ENCODE peak calls at places on chromosomes 13 and 19, in six cellular contexts. M is activated naive CD4-positive, alpha-beta T cell treated with anti-CD3 and anti-CD28 coated beads for 36 hours; A is activated naive CD8-positive, alpha-beta T cell treated with anti-CD3 and anti-CD28 coated beads, Interleukin-2, amount 50 U/mL, for 24 hours; K is GM12892; V is adrenal gland; Y is A549. H is an unnamed sample.

GRCh38 chr19:51450730-51451307 is 7.4 kb downstream of the SIGLEC8 start:
- DNase-seq in M (peak; percentile 47), A (no peak), Y (no peak), K (no peak), V (no peak), H (no peak)

GRCh38 chr19:41569481-41570150 is 6.3 kb upstream of the CEACAM21 start:
- DNase-seq in V (no peak), K (no peak), M (no peak), Y (no peak), A (no peak), H (no peak)

GRCh38 chr19:46659151-46660007 is 1.6 kb downstream of the DACT3 start:
- DNase-seq in V (peak; percentile 33), K (no peak), Y (peak; percentile 54), M (peak; percentile 29), A (peak; percentile 29), H (no peak)

GRCh38 chr19:18417250-18418033 is 1.8 kb upstream of the SSBP4 start:
- DNase-seq in M (peak; percentile 52), Y (peak; percentile 79), A (no peak), V (peak; percentile 72), K (no peak), H (no peak)

GRCh38 chr13:114001331-114002008 is 27.6 kb upstream of the C13orf46 start:
- DNase-seq in K (no peak), A (no peak), Y (no peak), V (no peak), M (no peak), H (no peak)

GRCh38 chr19:33273881-33274662 is 28.3 kb downstream of the CEBPA start:
- DNase-seq in A (peak; percentile 37), M (peak; percentile 39), V (no peak), Y (peak; percentile 80), K (no peak), H (no peak)

GRCh38 chr13:31009166-31009565 is 76.7 kb downstream of the TEX26 start:
- DNase-seq in Y (no peak), A (no peak), M (no peak), K (no peak), V (no peak), H (no peak)

GRCh38 chr13:72379581-72379980 is 347.8 kb downstream of the MZT1 start:
- DNase-seq in K (no peak), A (no peak), Y (no peak), M (no peak), V (no peak), H (no peak)

GRCh38 chr13:62320731-62321130 is 905.1 kb upstream of the PCDH20 start:
- DNase-seq in V (no peak), Y (no peak), K (no peak), A (no peak), M (no peak), H (no peak)

GRCh38 chr19:46697142-46697960 is 19.6 kb downstream of the PRKD2 start:
- DNase-seq in K (no peak), V (peak; percentile 89), A (peak; percentile 36), Y (peak; percentile 84), M (peak; percentile 14), H (no peak)

GRCh38 chr13:61084983-61085382 is 330.7 kb downstream of the PCDH20 start:
- DNase-seq in M (no peak), V (no peak), A (no peak), Y (no peak), K (no peak), H (no peak)

GRCh38 chr13:71477735-71478134 is 389.3 kb downstream of the DACH1 start:
- DNase-seq in V (no peak), A (no peak), M (no peak), Y (no peak), K (no peak), H (no peak)

GRCh38 chr13:44703371-44703770 is 127.2 kb upstream of the TSC22D1 start:
- DNase-seq in V (no peak), Y (no peak), K (no peak), M (no peak), A (no peak), H (no peak)

GRCh38 chr13:38394777-38395504 is 45.3 kb downstream of the UFM1 start:
- DNase-seq in Y (no peak), K (no peak), M (no peak), V (no peak), A (no peak), H (no peak)

GRCh38 chr19:29328586-29328985 is 115.6 kb upstream of the UQCRFS1 start:
- DNase-seq in Y (no peak), M (no peak), A (no peak), V (no peak), K (no peak), H (no peak)

GRCh38 chr13:73056054-73056962 is 2.5 kb upstream of the KLF5 start:
- DNase-seq in V (no peak), Y (peak; percentile 76), A (no peak), M (no peak), K (no peak), H (no peak)

GRCh38 chr19:45498411-45499195 is at the start of gene PPM1N:
- DNase-seq in M (peak; percentile 58), K (peak; percentile 68), Y (no peak), V (no peak), A (peak; percentile 75), H (no peak)

H was measured in DMS 273 treated with DMSO at 0.1 percent for 48 hours.